ENCODE peak calls at places on chromosomes 13 and 19, in six cellular contexts. F is COLO829, S is nephron progenitor cell, O is HTR-8/SVneo, N is epithelial cell of esophagus, A is OCI-LY7. L is an unnamed sample.
A peak's percentile ranks its signal among the peaks of the same experiment; 100 is the strongest.

GRCh38 chr19:47723573-47723923 is 10.3 kb downstream of the EHD2 start:
- DNase-seq in O (no peak), N (peak; percentile 89), A (no peak), S (no peak), F (no peak), L (no peak)

GRCh38 chr19:34556500-34556899 is 74.9 kb downstream of the WTIP start:
- DNase-seq in A (peak; percentile 24), S (peak; percentile 25), N (no peak), F (peak; percentile 8), O (no peak), L (no peak)

GRCh38 chr19:38912600-38913514 is 871 bp upstream of the CCER2 start:
- DNase-seq in A (no peak), O (no peak), F (no peak), S (no peak), N (no peak), L (no peak)

GRCh38 chr13:50871405-50871804 is 27.9 kb upstream of the DLEU7 start:
- DNase-seq in A (no peak), O (no peak), S (no peak), F (no peak), N (no peak), L (no peak)

GRCh38 chr13:102550507-102550906 is 46.3 kb upstream of the TPP2 start:
- DNase-seq in O (no peak), F (no peak), A (no peak), S (no peak), N (no peak), L (no peak)

GRCh38 chr13:113741101-113741731 is 17.8 kb upstream of the TMEM255B start:
- DNase-seq in F (no peak), N (no peak), S (no peak), A (no peak), O (no peak), L (no peak)

GRCh38 chr19:47699360-47699917 is 13.8 kb upstream of the EHD2 start:
- DNase-seq in O (peak; percentile 71), A (peak; percentile 60), N (peak; percentile 45), F (peak; percentile 69), S (peak; percentile 85), L (peak; percentile 58)

GRCh38 chr13:112842343-112842856 is 126.6 kb upstream of the MCF2L start:
- DNase-seq in A (no peak), N (no peak), O (no peak), F (no peak), S (peak; percentile 16), L (no peak)

GRCh38 chr19:12913011-12913561 is 6.0 kb downstream of the SYCE2 start:
- DNase-seq in A (no peak), O (no peak), S (peak; percentile 29), N (peak; percentile 30), F (no peak), L (no peak)

GRCh38 chr13:51325837-51326236 is 13.7 kb upstream of the SERPINE3 start:
- DNase-seq in F (no peak), O (no peak), S (no peak), N (no peak), A (no peak), L (no peak)

GRCh38 chr13:43411741-43412140 is 375.0 kb downstream of the ENOX1 start:
- DNase-seq in O (no peak), S (no peak), A (no peak), F (no peak), N (no peak), L (no peak)

GRCh38 chr19:47494211-47494547 is 10.2 kb upstream of the KPTN start:
- DNase-seq in S (no peak), F (no peak), O (no peak), N (no peak), A (no peak), L (no peak)

GRCh38 chr13:112996671-112997091 is 27.7 kb downstream of the MCF2L start:
- DNase-seq in A (no peak), F (no peak), N (no peak), O (no peak), S (no peak), L (no peak)

GRCh38 chr13:98782654-98783053 is 30.2 kb upstream of the SLC15A1 start:
- DNase-seq in O (no peak), A (no peak), N (peak; percentile 80), S (no peak), F (no peak), L (no peak)

L was measured in RWPE1.